ENCODE peak calls at places on chromosomes 1 and 21, in six cellular contexts. One of them, this sample, is unnamed.

GRCh38 chr21:28793043-28793442 is 199.6 kb downstream of the LTN1 start:
- DNase-seq in IMR-90: peak; percentile 73
- DNase-seq in trophoblast cell: no peak
- DNase-seq in H1: no peak
- DNase-seq in H9: no peak
- DNase-seq in mesenchymal stem cell: peak; percentile 42
- DNase-seq in this sample: no peak

GRCh38 chr1:51760872-51761271 is 117.7 kb downstream of the NRDC start:
- DNase-seq in IMR-90: no peak
- DNase-seq in trophoblast cell: peak; percentile 52
- DNase-seq in H1: no peak
- DNase-seq in H9: no peak
- DNase-seq in mesenchymal stem cell: no peak
- DNase-seq in this sample: no peak

GRCh38 chr1:98898901-98899300 is 105.8 kb downstream of the PLPPR5 start:
- DNase-seq in IMR-90: no peak
- DNase-seq in trophoblast cell: no peak
- DNase-seq in H1: no peak
- DNase-seq in H9: no peak
- DNase-seq in mesenchymal stem cell: no peak
- DNase-seq in this sample: no peak

GRCh38 chr1:162502928-162503327 is 5.3 kb downstream of the UHMK1 start:
- DNase-seq in IMR-90: peak; percentile 88
- DNase-seq in trophoblast cell: no peak
- DNase-seq in H1: no peak
- DNase-seq in H9: no peak
- DNase-seq in mesenchymal stem cell: no peak
- DNase-seq in this sample: no peak

GRCh38 chr1:208298593-208299233 is 54.5 kb upstream of the PLXNA2 start:
- DNase-seq in IMR-90: no peak
- DNase-seq in trophoblast cell: no peak
- DNase-seq in H1: no peak
- DNase-seq in H9: no peak
- DNase-seq in mesenchymal stem cell: no peak
- DNase-seq in this sample: no peak

GRCh38 chr1:211529011-211529410 is 37.0 kb upstream of the RD3 start:
- DNase-seq in IMR-90: no peak
- DNase-seq in trophoblast cell: no peak
- DNase-seq in H1: no peak
- DNase-seq in H9: no peak
- DNase-seq in mesenchymal stem cell: no peak
- DNase-seq in this sample: no peak

GRCh38 chr1:18479484-18479883 is 1.2 kb upstream of the KLHDC7A start:
- DNase-seq in IMR-90: no peak
- DNase-seq in trophoblast cell: peak; percentile 46
- DNase-seq in H1: no peak
- DNase-seq in H9: no peak
- DNase-seq in mesenchymal stem cell: no peak
- DNase-seq in this sample: no peak

GRCh38 chr1:110203021-110203661 is 7.0 kb upstream of the KCNC4 start:
- DNase-seq in IMR-90: peak; percentile 66
- DNase-seq in trophoblast cell: peak; percentile 84
- DNase-seq in H1: no peak
- DNase-seq in H9: peak; percentile 66
- DNase-seq in mesenchymal stem cell: peak; percentile 73
- DNase-seq in this sample: peak; percentile 76

GRCh38 chr1:15418811-15419515 is 9.3 kb downstream of the EFHD2 start:
- DNase-seq in IMR-90: no peak
- DNase-seq in trophoblast cell: no peak
- DNase-seq in H1: no peak
- DNase-seq in H9: no peak
- DNase-seq in mesenchymal stem cell: no peak
- DNase-seq in this sample: no peak

GRCh38 chr1:197928849-197929336 is 11.7 kb downstream of the LHX9 start:
- DNase-seq in IMR-90: no peak
- DNase-seq in trophoblast cell: no peak
- DNase-seq in H1: no peak
- DNase-seq in H9: peak; percentile 59
- DNase-seq in mesenchymal stem cell: no peak
- DNase-seq in this sample: no peak

GRCh38 chr1:79981483-79981882 is 975.0 kb upstream of the ADGRL4 start:
- DNase-seq in IMR-90: no peak
- DNase-seq in trophoblast cell: no peak
- DNase-seq in H1: no peak
- DNase-seq in H9: no peak
- DNase-seq in mesenchymal stem cell: no peak
- DNase-seq in this sample: no peak

GRCh38 chr1:79976287-79976686 is 969.8 kb upstream of the ADGRL4 start:
- DNase-seq in IMR-90: no peak
- DNase-seq in trophoblast cell: no peak
- DNase-seq in H1: no peak
- DNase-seq in H9: no peak
- DNase-seq in mesenchymal stem cell: no peak
- DNase-seq in this sample: no peak

DNA sequence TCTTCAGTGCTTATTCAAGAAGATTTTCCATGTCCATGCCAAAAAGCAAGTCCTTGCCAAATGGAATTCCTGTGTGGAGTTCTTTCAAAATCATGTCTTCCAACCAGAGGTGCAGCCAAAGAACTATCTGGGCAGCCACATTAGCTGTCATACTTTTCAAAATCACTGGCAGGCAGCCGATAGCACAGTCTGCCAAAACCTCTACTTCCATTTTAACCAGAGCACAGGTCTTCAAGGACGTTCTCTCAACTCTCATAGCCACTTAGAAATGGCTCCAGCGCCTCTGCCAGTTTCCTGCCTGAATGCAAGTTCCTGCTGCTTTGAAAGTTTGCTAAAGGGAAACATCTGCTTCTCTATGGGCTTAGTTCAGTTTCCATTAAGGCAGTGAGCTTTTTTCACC is 975.7 kb upstream of the ADGRL4 start:
- DNase-seq in IMR-90: peak; percentile 83
- DNase-seq in trophoblast cell: no peak
- DNase-seq in H1: no peak
- DNase-seq in H9: no peak
- DNase-seq in mesenchymal stem cell: no peak
- DNase-seq in this sample: no peak
- H2AFZ ChIP-seq in IMR-90: peak overlapping the region; percentile 87
- H2AFZ ChIP-seq in trophoblast cell: no peak overlapping the region
- H2AFZ ChIP-seq in H1: peak overlapping the region; percentile 83
- H2AFZ ChIP-seq in H9: no peak overlapping the region
- H2AFZ ChIP-seq in mesenchymal stem cell: peak overlapping the region; percentile 11
- H2AFZ ChIP-seq in this sample: peak overlapping the region; percentile 84

DNA sequence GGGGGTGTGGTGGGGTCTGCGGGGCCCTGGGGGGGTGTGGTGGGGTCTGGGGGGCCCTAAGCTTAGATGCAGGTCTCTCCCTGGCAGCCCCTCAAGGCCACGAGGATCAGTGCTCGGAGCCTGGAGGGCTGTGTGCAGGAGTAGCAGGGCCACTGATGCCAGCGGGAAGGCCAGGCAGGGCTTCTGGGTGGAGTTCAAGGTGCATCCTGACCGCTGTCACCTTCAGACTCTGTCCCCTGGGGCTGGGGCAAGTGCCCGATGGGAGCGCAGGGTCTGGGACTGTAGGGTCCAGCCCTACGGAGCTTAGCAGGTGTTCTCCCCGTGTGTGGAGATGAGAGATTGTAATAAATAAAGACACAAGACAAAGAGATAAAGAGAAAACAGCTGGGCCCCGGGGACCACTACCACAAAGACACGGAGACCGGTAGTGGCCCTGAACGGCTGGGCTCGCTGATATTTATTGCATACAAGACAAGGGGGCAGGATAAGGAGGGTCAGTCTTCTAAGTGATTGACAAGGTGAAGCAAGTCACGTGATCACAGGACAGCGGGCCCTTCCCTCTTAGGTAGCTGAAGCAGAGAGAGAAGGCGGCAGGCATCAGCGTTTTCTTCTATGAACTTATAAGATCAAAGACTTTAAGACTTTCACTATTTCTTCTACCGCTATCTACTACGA is 8.7 kb downstream of the RNF223 start:
- DNase-seq in IMR-90: no peak
- DNase-seq in trophoblast cell: peak; percentile 28
- DNase-seq in H1: no peak
- DNase-seq in H9: no peak
- DNase-seq in mesenchymal stem cell: no peak
- DNase-seq in this sample: no peak
- H3K14ac ChIP-seq in IMR-90: no peak overlapping the region
- H3K14ac ChIP-seq in trophoblast cell: no peak overlapping the region
- H3K14ac ChIP-seq in H1: no peak overlapping the region
- H3K14ac ChIP-seq in H9: no peak overlapping the region
- H3K14ac ChIP-seq in mesenchymal stem cell: no peak overlapping the region
- H3K14ac ChIP-seq in this sample: no peak overlapping the region

GRCh38 chr1:214902636-214903320 is 179.8 kb upstream of the KCNK2 start:
- DNase-seq in IMR-90: peak; percentile 82
- DNase-seq in trophoblast cell: peak; percentile 8
- DNase-seq in H1: no peak
- DNase-seq in H9: no peak
- DNase-seq in mesenchymal stem cell: peak; percentile 58
- DNase-seq in this sample: no peak
- H2AFZ ChIP-seq in IMR-90: no peak overlapping the region
- H2AFZ ChIP-seq in trophoblast cell: no peak overlapping the region
- H2AFZ ChIP-seq in H1: no peak overlapping the region
- H2AFZ ChIP-seq in H9: no peak overlapping the region
- H2AFZ ChIP-seq in mesenchymal stem cell: no peak overlapping the region
- H2AFZ ChIP-seq in this sample: no peak overlapping the region

GRCh38 chr21:36557316-36557715 is 77.4 kb upstream of the CLDN14 start:
- DNase-seq in IMR-90: no peak
- DNase-seq in trophoblast cell: no peak
- DNase-seq in H1: no peak
- DNase-seq in H9: no peak
- DNase-seq in mesenchymal stem cell: no peak
- DNase-seq in this sample: no peak
- H3K14ac ChIP-seq in IMR-90: no peak overlapping the region
- H3K14ac ChIP-seq in trophoblast cell: no peak overlapping the region
- H3K14ac ChIP-seq in H1: no peak overlapping the region
- H3K14ac ChIP-seq in H9: no peak overlapping the region
- H3K14ac ChIP-seq in mesenchymal stem cell: no peak overlapping the region
- H3K14ac ChIP-seq in this sample: no peak overlapping the region

This sample was measured in neuronal stem cell.